ENCODE peak calls at places on chromosomes 1 and 21, in eight cellular contexts. K, J, H, O, V, C, R and Y are unnamed samples.

GRCh38 chr1:225318706-225319575 is 108.9 kb downstream of the LBR start:
- DNase-seq in K (no peak), J (peak), H (no peak), O (no peak), V (peak), C (peak), R (peak), Y (no peak)

GRCh38 chr1:2320001-2320400 is 71.4 kb downstream of the MORN1 start:
- DNase-seq in K (no peak), J (no peak), H (peak), O (peak), V (no peak), C (no peak), R (no peak), Y (no peak)

GRCh38 chr1:110513511-110513910 is 5.5 kb downstream of the KCNA10 start:
- DNase-seq in K (no peak), J (no peak), H (no peak), O (no peak), V (peak), C (no peak), R (no peak), Y (no peak)

GRCh38 chr1:64041366-64042131 is 161.9 kb upstream of the UBE2U start:
- DNase-seq in K (no peak), J (no peak), H (no peak), O (no peak), V (no peak), C (no peak), R (no peak), Y (no peak)

GRCh38 chr21:28754862-28755261 is 237.8 kb downstream of the LTN1 start:
- DNase-seq in K (no peak), J (no peak), H (no peak), O (no peak), V (no peak), C (no peak), R (no peak), Y (no peak)

GRCh38 chr1:21503706-21504377 is 5.4 kb upstream of the ALPL start:
- DNase-seq in K (no peak), J (no peak), H (no peak), O (no peak), V (peak), C (no peak), R (no peak), Y (no peak)

GRCh38 chr1:119133987-119134386 is 6.5 kb downstream of the WARS2 start:
- DNase-seq in K (no peak), J (no peak), H (no peak), O (no peak), V (no peak), C (no peak), R (no peak), Y (no peak)

GRCh38 chr1:224497714-224498573 is 63.3 kb upstream of the WDR26 start:
- DNase-seq in K (peak), J (peak), H (no peak), O (no peak), V (peak), C (peak), R (no peak), Y (peak)

GRCh38 chr1:160522622-160523345 is at the start of gene SLAMF6:
- DNase-seq in K (no peak), J (no peak), H (no peak), O (no peak), V (no peak), C (no peak), R (no peak), Y (no peak)

GRCh38 chr1:116357487-116357886 is 15.6 kb upstream of the ATP1A1 start:
- DNase-seq in K (no peak), J (no peak), H (no peak), O (no peak), V (no peak), C (no peak), R (no peak), Y (no peak)

GRCh38 chr1:6170742-6171201 is 9.3 kb downstream of the CHD5 start:
- DNase-seq in K (no peak), J (no peak), H (no peak), O (no peak), V (no peak), C (no peak), R (no peak), Y (no peak)

GRCh38 chr1:222048030-222048632 is 306.2 kb upstream of the DUSP10 start:
- DNase-seq in K (no peak), J (no peak), H (no peak), O (no peak), V (no peak), C (peak), R (no peak), Y (no peak)

GRCh38 chr1:241485554-241485992 is 34.0 kb downstream of the FH start:
- DNase-seq in K (no peak), J (no peak), H (no peak), O (no peak), V (peak), C (no peak), R (no peak), Y (no peak)

GRCh38 chr1:193416226-193416625 is 229.8 kb upstream of the B3GALT2 start:
- DNase-seq in K (no peak), J (no peak), H (no peak), O (no peak), V (peak), C (no peak), R (no peak), Y (no peak)

GRCh38 chr1:193417420-193417819 is 231.0 kb upstream of the B3GALT2 start:
- DNase-seq in K (no peak), J (no peak), H (no peak), O (no peak), V (no peak), C (no peak), R (no peak), Y (no peak)

GRCh38 chr1:193418745-193419058 is 232.3 kb upstream of the B3GALT2 start:
- DNase-seq in K (no peak), J (no peak), H (no peak), O (no peak), V (no peak), C (no peak), R (no peak), Y (no peak)

GRCh38 chr1:193421487-193421886 is 235.1 kb upstream of the B3GALT2 start:
- DNase-seq in K (no peak), J (no peak), H (no peak), O (no peak), V (no peak), C (no peak), R (no peak), Y (no peak)

GRCh38 chr1:193417945-193418744 is 231.7 kb upstream of the B3GALT2 start:
- DNase-seq in K (no peak), J (no peak), H (no peak), O (no peak), V (no peak), C (no peak), R (no peak), Y (no peak)
- H3K4me3 ChIP-seq in K (peak), J (peak), H (peak), O (peak), V (no peak), C (no peak), R (no peak), Y (no peak)

DNA sequence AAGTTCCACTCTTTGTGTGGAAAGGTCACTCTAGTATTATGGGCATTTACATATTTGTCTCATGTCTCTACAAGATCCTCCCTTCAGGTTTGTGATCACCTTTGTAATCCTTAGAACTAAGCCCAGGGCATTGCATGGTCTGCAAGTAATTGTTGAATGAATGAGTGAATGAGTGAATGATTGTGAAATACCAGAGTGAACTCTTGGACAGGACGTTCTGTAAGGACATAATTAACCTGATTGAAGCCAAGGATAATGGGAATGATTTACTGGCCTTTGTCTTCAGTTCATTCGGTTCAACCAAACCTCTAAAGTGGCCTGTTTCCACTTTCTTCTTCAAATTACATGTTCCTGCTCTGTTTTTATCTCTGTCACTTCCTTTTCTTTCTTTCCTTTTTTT is 83.0 kb upstream of the TSPAN2 start:
- DNase-seq in K (no peak), J (no peak), H (no peak), O (no peak), V (no peak), C (no peak), R (no peak), Y (no peak)
- TF ChIP-seq CTCF in K (no peak), J (no peak), H (no peak), O (no peak), V (no peak), C (no peak), R (no peak), Y (no peak)

GRCh38 chr1:178192686-178193085 is 98.8 kb downstream of the RASAL2 start:
- DNase-seq in K (no peak), J (no peak), H (no peak), O (no peak), V (no peak), C (peak), R (no peak), Y (no peak)
- H3K4me3 ChIP-seq in K (no peak), J (no peak), H (no peak), O (no peak), V (no peak), C (no peak), R (no peak), Y (no peak)

GRCh38 chr1:19879227-19879626 is 3.0 kb upstream of the OTUD3 start:
- DNase-seq in K (no peak), J (no peak), H (no peak), O (no peak), V (no peak), C (no peak), R (no peak), Y (no peak)

GRCh38 chr1:19885821-19886220 is 3.6 kb downstream of the OTUD3 start:
- DNase-seq in K (no peak), J (no peak), H (no peak), O (no peak), V (no peak), C (no peak), R (no peak), Y (no peak)

GRCh38 chr1:19888112-19888511 is 5.9 kb downstream of the OTUD3 start:
- DNase-seq in K (no peak), J (no peak), H (no peak), O (no peak), V (no peak), C (no peak), R (no peak), Y (no peak)

GRCh38 chr1:19882111-19883071 is at the start of gene OTUD3:
- DNase-seq in K (peak), J (peak), H (peak), O (peak), V (peak), C (peak), R (peak), Y (peak)

DNA sequence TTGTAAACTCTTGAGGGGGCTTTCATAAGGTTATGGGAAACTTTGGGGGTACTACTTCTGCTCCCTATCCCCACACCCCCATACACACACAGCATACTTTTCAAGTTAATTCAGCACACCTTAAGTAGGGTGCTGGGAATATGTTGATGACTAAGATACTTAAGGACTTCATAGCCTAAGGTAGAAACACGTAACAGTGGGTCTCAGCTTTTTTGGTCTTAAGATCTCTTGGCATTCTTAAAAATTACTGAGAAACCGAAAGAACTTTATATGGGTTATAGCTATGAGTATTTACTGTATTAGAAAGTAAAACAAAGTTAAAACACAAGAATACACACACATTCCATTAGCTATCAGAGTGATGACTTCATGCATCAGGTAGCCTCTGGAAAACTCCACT is 2.1 kb downstream of the OTUD3 start:
- DNase-seq in K (no peak), J (no peak), H (no peak), O (no peak), V (no peak), C (no peak), R (no peak), Y (no peak)
- TF ChIP-seq CTCF in K (no peak), J (no peak), H (no peak), O (no peak), V (no peak), C (no peak), R (no peak), Y (no peak)

GRCh38 chr1:154352581-154353459 is 27.5 kb downstream of the ATP8B2 start:
- DNase-seq in K (peak), J (no peak), H (peak), O (peak), V (peak), C (no peak), R (peak), Y (no peak)

GRCh38 chr1:154353966-154354365 is 28.6 kb downstream of the ATP8B2 start:
- DNase-seq in K (no peak), J (no peak), H (no peak), O (no peak), V (no peak), C (no peak), R (no peak), Y (no peak)

GRCh38 chr1:154351363-154352068 is 26.2 kb downstream of the ATP8B2 start:
- DNase-seq in K (no peak), J (no peak), H (no peak), O (no peak), V (no peak), C (no peak), R (no peak), Y (no peak)

GRCh38 chr1:154352245-154352580 is 26.9 kb downstream of the ATP8B2 start:
- DNase-seq in K (no peak), J (no peak), H (no peak), O (no peak), V (no peak), C (no peak), R (no peak), Y (no peak)

DNA sequence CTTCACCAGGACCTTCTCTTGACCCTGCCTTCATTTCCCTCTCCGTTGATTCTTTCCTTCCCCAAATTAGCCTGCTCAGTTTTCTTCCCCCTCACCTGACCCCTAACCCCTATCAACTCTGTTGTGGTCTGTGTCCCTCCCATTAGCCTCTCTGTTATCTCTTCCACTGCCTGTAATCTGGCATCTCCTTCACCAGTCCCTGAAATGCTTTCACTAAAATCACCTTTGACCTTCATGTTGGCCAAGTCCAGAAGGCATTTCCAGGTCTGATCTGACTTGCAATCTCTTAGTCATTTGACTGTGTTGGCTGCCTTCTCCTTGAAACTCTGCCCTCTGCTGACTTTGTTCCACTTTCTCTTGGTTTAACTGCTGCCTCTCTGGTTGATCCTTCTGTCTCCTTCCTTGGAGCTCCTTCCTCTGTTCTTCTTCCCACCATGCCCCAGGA is 28.2 kb downstream of the ATP8B2 start:
- DNase-seq in K (no peak), J (no peak), H (no peak), O (no peak), V (peak), C (no peak), R (peak), Y (no peak)
- H3K4me3 ChIP-seq in K (no peak), J (peak), H (peak), O (peak), V (no peak), C (no peak), R (peak), Y (no peak)

GRCh38 chr21:36545776-36546511 is 66.0 kb upstream of the CLDN14 start:
- DNase-seq in K (no peak), J (no peak), H (no peak), O (no peak), V (no peak), C (no peak), R (no peak), Y (no peak)

GRCh38 chr21:36549470-36549869 is 69.5 kb upstream of the CLDN14 start:
- DNase-seq in K (no peak), J (no peak), H (no peak), O (no peak), V (no peak), C (no peak), R (no peak), Y (no peak)

GRCh38 chr21:36544545-36544944 is 64.6 kb upstream of the CLDN14 start:
- DNase-seq in K (no peak), J (no peak), H (no peak), O (no peak), V (no peak), C (no peak), R (no peak), Y (no peak)

GRCh38 chr21:36548866-36549265 is 68.9 kb upstream of the CLDN14 start:
- DNase-seq in K (no peak), J (no peak), H (no peak), O (no peak), V (no peak), C (no peak), R (no peak), Y (no peak)

GRCh38 chr21:36547464-36547863 is 67.5 kb upstream of the CLDN14 start:
- DNase-seq in K (no peak), J (no peak), H (no peak), O (no peak), V (no peak), C (no peak), R (no peak), Y (no peak)
- TF ChIP-seq CTCF in K (no peak), J (no peak), H (no peak), O (no peak), V (no peak), C (no peak), R (no peak), Y (no peak)

GRCh38 chr1:984476-984814 is 2.6 kb upstream of the PERM1 start:
- DNase-seq in K (no peak), J (no peak), H (no peak), O (no peak), V (no peak), C (no peak), R (no peak), Y (no peak)
- H3K4me3 ChIP-seq in K (peak), J (peak), H (no peak), O (peak), V (no peak), C (no peak), R (no peak), Y (no peak)

GRCh38 chr1:52142220-52143153 is 598 bp downstream of the ZFYVE9 start:
- DNase-seq in K (peak), J (no peak), H (peak), O (peak), V (peak), C (peak), R (peak), Y (no peak)
- TF ChIP-seq CTCF in K (peak), J (peak), H (no peak), O (peak), V (peak), C (no peak), R (no peak), Y (no peak)